ENCODE peak calls at places on chromosome 11, in five cellular contexts. Q, A, I, W and S are unnamed samples.

GRCh38 chr11:33772300-33772699 is 2.0 kb downstream of the FBXO3 start:
- DNase-seq in Q (no peak), A (no peak), I (no peak), W (no peak), S (no peak)

GRCh38 chr11:64156235-64157011 is 9.5 kb downstream of the MACROD1 start:
- DNase-seq in Q (no peak), A (no peak), I (no peak), W (no peak), S (no peak)

GRCh38 chr11:66936326-66936725 is 21.9 kb downstream of the PC start:
- DNase-seq in Q (peak; percentile 37), A (no peak), I (no peak), W (no peak), S (peak; percentile 89)

GRCh38 chr11:61505640-61506155 is 2.9 kb upstream of the LRRC10B start:
- DNase-seq in Q (no peak), A (no peak), I (no peak), W (no peak), S (no peak)

GRCh38 chr11:21988477-21988876 is 204.4 kb upstream of the ANO5 start:
- DNase-seq in Q (no peak), A (no peak), I (peak; percentile 11), W (no peak), S (no peak)

GRCh38 chr11:36744375-36745168 is 146.5 kb upstream of the RAG2 start:
- DNase-seq in Q (peak; percentile 53), A (peak; percentile 57), I (peak; percentile 80), W (peak; percentile 37), S (peak; percentile 72)

GRCh38 chr11:73178092-73178539 is 36.0 kb upstream of the FCHSD2 start:
- DNase-seq in Q (peak; percentile 75), A (peak; percentile 88), I (peak; percentile 96), W (peak; percentile 67), S (peak; percentile 65)

GRCh38 chr11:68436985-68437926 is 23.3 kb upstream of the PPP6R3 start:
- DNase-seq in Q (peak; percentile 66), A (peak; percentile 69), I (no peak), W (no peak), S (peak; percentile 79)

GRCh38 chr11:26703792-26704191 is 18.1 kb downstream of the SLC5A12 start:
- DNase-seq in Q (no peak), A (no peak), I (peak; percentile 27), W (no peak), S (no peak)

GRCh38 chr11:128422576-128423370 is 164.6 kb downstream of the ETS1 start:
- DNase-seq in Q (no peak), A (peak; percentile 80), I (no peak), W (peak; percentile 72), S (no peak)